ENCODE peak calls at places on chromosome 7, in seven cellular contexts. F is AG04450, V is A549, W is skeletal muscle cell, P is cardiac fibroblast, O is OCI-LY7, M is foreskin fibroblast. N is an unnamed sample.

GRCh38 chr7:135558337-135558767 is 635 bp downstream of the NUP205 start:
- DNase-seq in V (peak; percentile 77), F (peak; percentile 1), W (no peak), O (peak; percentile 85), M (peak; percentile 81), P (peak; percentile 72), N (no peak)

GRCh38 chr7:103447073-103447960 is 1.3 kb upstream of the SLC26A5 start:
- DNase-seq in P (peak; percentile 67), V (peak; percentile 65), M (peak; percentile 71), W (peak; percentile 4), O (peak; percentile 38), F (peak; percentile 0), N (no peak)

GRCh38 chr7:111266613-111267012 is 175.7 kb downstream of the LRRN3 start:
- DNase-seq in W (peak; percentile 56), F (peak; percentile 42), O (no peak), M (peak; percentile 82), V (peak; percentile 6), P (peak; percentile 76), N (peak; percentile 70)

GRCh38 chr7:154960063-154960790 is 42.7 kb downstream of the PAXIP1 start:
- DNase-seq in W (no peak), M (no peak), O (no peak), P (peak; percentile 50), V (peak; percentile 12), F (no peak), N (no peak)

GRCh38 chr7:44891372-44891771 is 6.0 kb upstream of the PURB start:
- DNase-seq in W (no peak), V (no peak), F (no peak), P (no peak), O (peak; percentile 79), M (peak; percentile 17), N (no peak)

GRCh38 chr7:134140889-134141867 is 14.0 kb downstream of the LRGUK start:
- DNase-seq in V (peak; percentile 77), P (peak; percentile 71), F (peak; percentile 27), O (peak; percentile 69), M (peak; percentile 84), W (no peak), N (no peak)

GRCh38 chr7:151010307-151011096 is 13.8 kb downstream of the ATG9B start:
- DNase-seq in O (no peak), P (no peak), M (peak; percentile 38), F (no peak), V (no peak), W (no peak), N (no peak)

GRCh38 chr7:1787681-1788235 is 117.7 kb downstream of the ELFN1 start:
- DNase-seq in O (no peak), V (no peak), M (no peak), W (no peak), F (no peak), P (no peak), N (no peak)

GRCh38 chr7:11244149-11244548 is 270.5 kb downstream of the PHF14 start:
- DNase-seq in O (no peak), F (no peak), M (no peak), W (no peak), P (no peak), V (no peak), N (no peak)

GRCh38 chr7:35700327-35700726 is 5.4 kb upstream of the HERPUD2 start:
- DNase-seq in V (no peak), W (no peak), P (no peak), O (no peak), F (no peak), M (no peak), N (no peak)
- H3K4me3 ChIP-seq in V (no peak overlapping the region), W (no peak overlapping the region), P (no peak overlapping the region), O (no peak overlapping the region), F (no peak overlapping the region), M (no peak overlapping the region), N (no peak overlapping the region)

GRCh38 chr7:91266067-91266930 is 2.1 kb downstream of the FZD1 start:
- DNase-seq in M (peak; percentile 45), F (no peak), O (no peak), V (no peak), P (no peak), W (no peak), N (no peak)

GRCh38 chr7:91266931-91267557 is 2.8 kb downstream of the FZD1 start:
- DNase-seq in F (no peak), O (no peak), V (no peak), M (peak; percentile 32), P (no peak), W (no peak), N (no peak)

GRCh38 chr7:91264083-91264923 is at the start of gene FZD1:
- DNase-seq in O (peak; percentile 94), V (peak; percentile 96), P (peak; percentile 98), M (peak; percentile 100), W (peak; percentile 97), F (peak; percentile 96), N (peak; percentile 93)

GRCh38 chr7:91264924-91265681 is 870 bp downstream of the FZD1 start:
- DNase-seq in F (no peak), V (peak; percentile 65), W (peak; percentile 40), P (peak; percentile 76), O (peak; percentile 46), M (peak; percentile 87), N (no peak)

DNA sequence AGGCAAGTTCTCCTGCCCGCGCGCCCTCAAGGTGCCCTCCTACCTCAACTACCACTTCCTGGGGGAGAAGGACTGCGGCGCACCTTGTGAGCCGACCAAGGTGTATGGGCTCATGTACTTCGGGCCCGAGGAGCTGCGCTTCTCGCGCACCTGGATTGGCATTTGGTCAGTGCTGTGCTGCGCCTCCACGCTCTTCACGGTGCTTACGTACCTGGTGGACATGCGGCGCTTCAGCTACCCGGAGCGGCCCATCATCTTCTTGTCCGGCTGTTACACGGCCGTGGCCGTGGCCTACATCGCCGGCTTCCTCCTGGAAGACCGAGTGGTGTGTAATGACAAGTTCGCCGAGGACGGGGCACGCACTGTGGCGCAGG is 1.4 kb downstream of the FZD1 start:
- DNase-seq in M (peak; percentile 47), W (no peak), V (peak; percentile 5), F (no peak), O (no peak), P (no peak), N (no peak)
- H3K4me3 ChIP-seq in M (peak overlapping the region; percentile 79), W (peak overlapping the region; percentile 66), V (peak overlapping the region; percentile 91), F (peak overlapping the region; percentile 86), O (peak overlapping the region; percentile 77), P (peak overlapping the region; percentile 71), N (peak overlapping the region; percentile 75)

GRCh38 chr7:129266181-129266580 is 41.4 kb downstream of the AHCYL2 start:
- DNase-seq in W (no peak), P (no peak), F (no peak), V (no peak), M (no peak), O (no peak), N (no peak)

GRCh38 chr7:129262333-129262732 is 37.5 kb downstream of the AHCYL2 start:
- DNase-seq in F (no peak), M (no peak), O (no peak), W (no peak), P (no peak), V (no peak), N (no peak)

GRCh38 chr7:129264534-129264933 is 39.7 kb downstream of the AHCYL2 start:
- DNase-seq in P (no peak), V (peak; percentile 72), O (no peak), M (no peak), W (no peak), F (no peak), N (no peak)

GRCh38 chr7:129263168-129263567 is 38.3 kb downstream of the AHCYL2 start:
- DNase-seq in P (peak; percentile 18), M (no peak), F (no peak), W (no peak), V (no peak), O (no peak), N (no peak)

DNA sequence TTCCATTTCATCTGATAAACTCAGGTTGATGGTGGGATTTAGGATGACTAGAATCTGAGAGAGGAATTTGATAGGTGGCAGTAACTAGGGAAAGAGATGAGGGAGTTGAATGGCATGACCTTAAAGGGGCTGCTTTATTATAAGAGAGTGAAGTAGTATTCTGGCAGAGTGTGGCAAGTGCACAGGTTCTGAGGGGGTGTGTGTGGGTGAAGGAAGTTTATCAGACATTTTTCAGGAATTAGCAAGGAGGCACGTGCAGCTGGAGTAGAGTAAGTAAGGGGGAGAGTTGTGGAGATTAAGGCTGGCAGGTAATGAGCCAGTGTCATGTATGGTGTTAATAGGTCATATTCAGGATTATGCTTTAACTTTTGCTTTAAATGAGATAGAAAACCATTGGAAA is 40.5 kb downstream of the AHCYL2 start:
- DNase-seq in W (no peak), V (no peak), F (no peak), M (no peak), O (no peak), P (no peak), N (no peak)
- H3K4me3 ChIP-seq in W (no peak overlapping the region), V (no peak overlapping the region), F (no peak overlapping the region), M (no peak overlapping the region), O (no peak overlapping the region), P (no peak overlapping the region), N (no peak overlapping the region)

GRCh38 chr7:4861673-4862072 is at the start of gene PAPOLB:
- DNase-seq in M (peak; percentile 39), W (no peak), O (no peak), V (no peak), F (no peak), P (no peak), N (no peak)

GRCh38 chr7:4862156-4862555 is 326 bp upstream of the PAPOLB start:
- DNase-seq in P (no peak), O (no peak), M (no peak), F (no peak), W (no peak), V (no peak), N (no peak)

GRCh38 chr7:4857189-4857588 is 4.6 kb downstream of the PAPOLB start:
- DNase-seq in W (no peak), M (no peak), V (no peak), O (no peak), P (no peak), F (no peak), N (no peak)

GRCh38 chr7:4856336-4857056 is 5.3 kb downstream of the PAPOLB start:
- DNase-seq in O (no peak), V (no peak), P (no peak), W (no peak), M (no peak), F (no peak), N (no peak)

DNA sequence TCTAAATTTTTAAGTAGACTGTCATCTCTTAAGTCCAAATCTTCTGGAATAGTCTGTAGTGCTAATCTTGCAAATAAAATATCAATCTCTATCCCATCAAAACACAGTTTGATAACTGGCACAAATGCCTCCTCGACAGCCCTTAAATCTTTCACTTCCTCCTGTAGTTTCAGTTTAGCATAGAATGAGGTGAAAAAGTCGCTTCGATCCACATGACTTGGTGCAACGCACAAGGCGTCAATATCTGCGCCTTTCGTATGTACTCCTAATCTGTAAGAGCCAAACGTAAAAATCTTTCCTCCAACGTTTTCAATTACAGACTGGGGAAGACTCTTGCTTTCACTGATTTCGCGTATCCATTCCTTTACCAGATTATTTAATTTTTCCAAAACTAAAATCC is 603 bp downstream of the PAPOLB start:
- DNase-seq in M (no peak), W (no peak), F (no peak), V (no peak), O (no peak), P (no peak), N (no peak)
- H3K4me3 ChIP-seq in M (peak overlapping the region; percentile 44), W (peak overlapping the region; percentile 33), F (no peak overlapping the region), V (no peak overlapping the region), O (no peak overlapping the region), P (peak overlapping the region; percentile 41), N (no peak overlapping the region)

GRCh38 chr7:116177009-116177408 is 33.3 kb upstream of the TES start:
- DNase-seq in V (peak; percentile 42), F (peak; percentile 74), M (peak; percentile 69), P (peak; percentile 92), W (peak; percentile 76), O (no peak), N (peak; percentile 96)
- H3K4me3 ChIP-seq in V (no peak overlapping the region), F (no peak overlapping the region), M (no peak overlapping the region), P (no peak overlapping the region), W (no peak overlapping the region), O (no peak overlapping the region), N (no peak overlapping the region)

N was measured in AG04449.